ENCODE peak calls at places on chromosomes 5 and 9, in seven cellular contexts. One of them, this sample, is unnamed.

GRCh38 chr9:115198018-115198417 is 80.1 kb upstream of the TNC start:
- DNase-seq in H1: no peak
- DNase-seq in HepG2: no peak
- DNase-seq in HCT116: no peak
- DNase-seq in GM12878: no peak
- DNase-seq in SK-N-SH: peak; percentile 5
- DNase-seq in K562: no peak
- DNase-seq in this sample: no peak

GRCh38 chr5:58497956-58498942 is 7.0 kb downstream of the GAPT start:
- DNase-seq in H1: peak; percentile 10
- DNase-seq in HepG2: peak; percentile 24
- DNase-seq in HCT116: peak; percentile 15
- DNase-seq in GM12878: no peak
- DNase-seq in SK-N-SH: peak; percentile 37
- DNase-seq in K562: peak; percentile 19
- DNase-seq in this sample: peak; percentile 48

GRCh38 chr5:111278824-111279504 is 54.8 kb downstream of the CAMK4 start:
- DNase-seq in H1: peak; percentile 69
- DNase-seq in HepG2: peak; percentile 45
- DNase-seq in HCT116: peak; percentile 42
- DNase-seq in GM12878: peak; percentile 33
- DNase-seq in SK-N-SH: peak; percentile 42
- DNase-seq in K562: peak; percentile 74
- DNase-seq in this sample: peak; percentile 43

GRCh38 chr5:59317023-59317771 is 576.3 kb downstream of the PDE4D start:
- DNase-seq in H1: no peak
- DNase-seq in HepG2: no peak
- DNase-seq in HCT116: no peak
- DNase-seq in GM12878: no peak
- DNase-seq in SK-N-SH: peak; percentile 38
- DNase-seq in K562: no peak
- DNase-seq in this sample: peak; percentile 38

GRCh38 chr5:135246923-135247795 is 151.9 kb downstream of the MACROH2A1 start:
- DNase-seq in H1: no peak
- DNase-seq in HepG2: no peak
- DNase-seq in HCT116: peak; percentile 79
- DNase-seq in GM12878: no peak
- DNase-seq in SK-N-SH: no peak
- DNase-seq in K562: peak; percentile 66
- DNase-seq in this sample: no peak

GRCh38 chr5:102911973-102912372 is 156.9 kb downstream of the PAM start:
- DNase-seq in H1: no peak
- DNase-seq in HepG2: no peak
- DNase-seq in HCT116: peak; percentile 61
- DNase-seq in GM12878: no peak
- DNase-seq in SK-N-SH: no peak
- DNase-seq in K562: no peak
- DNase-seq in this sample: no peak

GRCh38 chr9:109244179-109245132 is 76.4 kb downstream of the EPB41L4B start:
- DNase-seq in H1: peak; percentile 47
- DNase-seq in HepG2: peak; percentile 63
- DNase-seq in HCT116: peak; percentile 52
- DNase-seq in GM12878: peak; percentile 25
- DNase-seq in SK-N-SH: peak; percentile 71
- DNase-seq in K562: peak; percentile 78
- DNase-seq in this sample: peak; percentile 75

GRCh38 chr5:160629007-160629402 is 207.3 kb downstream of the PTTG1 start:
- DNase-seq in H1: no peak
- DNase-seq in HepG2: no peak
- DNase-seq in HCT116: no peak
- DNase-seq in GM12878: no peak
- DNase-seq in SK-N-SH: no peak
- DNase-seq in K562: no peak
- DNase-seq in this sample: no peak

DNA sequence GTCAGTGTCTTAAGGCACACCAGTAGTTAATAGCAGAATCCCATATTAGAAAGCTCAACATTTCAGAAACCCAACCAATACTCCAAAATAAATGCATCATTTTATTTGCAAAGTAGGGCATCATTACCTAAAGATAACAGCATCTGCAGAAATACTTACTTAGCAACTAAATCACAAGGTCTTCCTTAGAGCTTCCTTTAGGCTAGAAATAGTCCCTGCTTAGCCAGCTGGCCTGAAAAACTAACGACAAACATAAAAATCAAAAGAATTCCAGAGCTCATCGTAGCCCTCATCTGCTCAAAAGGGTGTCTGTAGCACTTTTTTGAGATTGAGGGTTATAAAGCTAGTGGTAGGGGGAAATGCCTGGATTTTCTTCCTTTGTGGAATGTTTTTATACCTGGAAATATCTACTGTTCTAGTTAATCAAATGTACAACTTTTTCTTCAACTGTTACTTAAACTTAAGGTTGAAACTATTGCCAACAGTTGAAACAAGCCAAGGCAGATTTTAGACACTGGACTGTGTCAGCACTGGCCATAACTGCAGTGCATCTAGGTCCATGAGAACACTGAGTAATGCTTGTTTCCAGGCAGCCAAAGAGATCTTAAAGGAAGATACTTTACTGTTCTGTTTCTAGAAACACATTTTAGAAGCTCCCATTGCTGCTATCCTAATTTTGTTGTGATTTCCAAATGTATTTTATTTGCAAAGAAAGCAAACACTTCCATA is 129.4 kb upstream of the RASA1 start:
- DNase-seq in H1: no peak
- DNase-seq in HepG2: no peak
- DNase-seq in HCT116: no peak
- DNase-seq in GM12878: no peak
- DNase-seq in SK-N-SH: no peak
- DNase-seq in K562: no peak
- DNase-seq in this sample: no peak
- TF ChIP-seq JUND in H1: no peak
- TF ChIP-seq JUND in HepG2: no peak
- TF ChIP-seq JUND in HCT116: no peak
- TF ChIP-seq JUND in GM12878: no peak
- TF ChIP-seq JUND in SK-N-SH: no peak
- TF ChIP-seq JUND in K562: no peak
- TF ChIP-seq JUND in this sample: no peak

DNA sequence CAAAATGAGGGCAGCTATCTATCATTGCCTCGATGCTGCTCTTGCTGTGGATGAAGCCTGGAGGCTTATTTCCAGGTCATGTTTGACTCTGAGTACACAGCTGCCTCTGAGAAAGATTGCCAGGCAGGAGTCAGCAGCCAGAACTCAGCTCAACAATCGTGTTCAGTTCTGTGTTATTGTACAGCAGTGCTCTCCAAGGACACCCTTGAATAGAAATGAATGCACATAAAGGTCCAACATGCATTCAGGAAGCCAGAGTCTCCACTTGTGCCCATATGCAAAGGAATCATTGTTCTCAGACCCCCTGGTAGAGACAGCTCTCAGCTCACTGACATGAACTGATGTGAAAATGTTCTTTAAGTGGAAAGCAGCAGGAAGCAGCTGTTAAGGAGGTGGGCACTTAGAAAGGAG is 61.7 kb upstream of the ZFR start:
- DNase-seq in H1: no peak
- DNase-seq in HepG2: no peak
- DNase-seq in HCT116: no peak
- DNase-seq in GM12878: no peak
- DNase-seq in SK-N-SH: no peak
- DNase-seq in K562: no peak
- DNase-seq in this sample: no peak
- TF ChIP-seq JUND in H1: no peak
- TF ChIP-seq JUND in HepG2: no peak
- TF ChIP-seq JUND in HCT116: no peak
- TF ChIP-seq JUND in GM12878: no peak
- TF ChIP-seq JUND in SK-N-SH: no peak
- TF ChIP-seq JUND in K562: no peak
- TF ChIP-seq JUND in this sample: no peak

GRCh38 chr5:121954086-121954485 is 7.7 kb upstream of the SRFBP1 start:
- DNase-seq in H1: no peak
- DNase-seq in HepG2: no peak
- DNase-seq in HCT116: no peak
- DNase-seq in GM12878: no peak
- DNase-seq in SK-N-SH: no peak
- DNase-seq in K562: no peak
- DNase-seq in this sample: no peak
- TF ChIP-seq JUND in H1: no peak
- TF ChIP-seq JUND in HepG2: no peak
- TF ChIP-seq JUND in HCT116: no peak
- TF ChIP-seq JUND in GM12878: no peak
- TF ChIP-seq JUND in SK-N-SH: no peak
- TF ChIP-seq JUND in K562: no peak
- TF ChIP-seq JUND in this sample: no peak

DNA sequence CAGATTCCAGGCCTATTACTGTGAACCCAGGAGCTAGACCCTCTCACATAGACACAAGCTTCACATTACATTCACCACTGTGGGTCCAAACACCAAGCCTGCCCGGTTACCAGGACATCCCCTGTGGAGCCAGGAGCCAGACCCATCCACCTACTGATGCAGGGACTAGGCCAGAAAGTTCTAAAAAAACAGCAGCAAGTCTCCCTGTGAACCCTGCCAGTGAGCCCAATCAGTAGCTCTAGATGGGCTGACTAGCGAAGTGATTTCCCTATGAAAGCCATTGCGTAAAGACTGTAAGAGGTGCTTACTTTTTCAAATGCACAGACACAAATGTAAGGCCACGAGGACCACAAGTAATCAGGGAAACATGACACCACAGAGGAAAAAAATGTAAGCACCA is 352.3 kb downstream of the TMEM161B start:
- DNase-seq in H1: no peak
- DNase-seq in HepG2: no peak
- DNase-seq in HCT116: no peak
- DNase-seq in GM12878: no peak
- DNase-seq in SK-N-SH: no peak
- DNase-seq in K562: no peak
- DNase-seq in this sample: no peak
- TF ChIP-seq JUND in H1: no peak
- TF ChIP-seq JUND in HepG2: no peak
- TF ChIP-seq JUND in HCT116: no peak
- TF ChIP-seq JUND in GM12878: no peak
- TF ChIP-seq JUND in SK-N-SH: no peak
- TF ChIP-seq JUND in K562: no peak
- TF ChIP-seq JUND in this sample: no peak

DNA sequence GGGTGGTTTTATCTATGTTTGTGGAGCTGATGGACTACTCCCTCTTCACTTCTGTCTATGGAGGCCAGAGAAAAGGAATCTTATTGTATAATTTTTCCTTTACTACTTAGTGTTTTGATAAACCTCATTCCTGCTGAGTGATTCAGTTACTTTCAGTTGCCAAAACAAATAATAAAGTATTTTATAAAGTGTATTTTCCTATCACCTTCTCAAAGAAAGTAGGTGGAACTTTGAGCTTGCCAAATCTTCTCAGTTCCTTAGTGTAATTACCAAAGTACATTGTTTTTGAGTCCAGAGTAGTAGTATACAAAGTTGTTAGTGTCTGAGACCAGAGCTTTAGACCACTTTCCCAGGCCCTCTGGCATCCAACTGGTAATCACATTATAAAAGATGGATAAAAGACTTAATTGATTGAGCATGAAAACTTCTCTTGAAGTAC is 13.5 kb downstream of the RABGAP1 start:
- DNase-seq in H1: no peak
- DNase-seq in HepG2: no peak
- DNase-seq in HCT116: no peak
- DNase-seq in GM12878: no peak
- DNase-seq in SK-N-SH: no peak
- DNase-seq in K562: no peak
- DNase-seq in this sample: no peak
- TF ChIP-seq JUND in H1: no peak
- TF ChIP-seq JUND in HepG2: no peak
- TF ChIP-seq JUND in HCT116: no peak
- TF ChIP-seq JUND in GM12878: no peak
- TF ChIP-seq JUND in SK-N-SH: peak; percentile 7
- TF ChIP-seq JUND in K562: no peak
- TF ChIP-seq JUND in this sample: no peak

GRCh38 chr5:54556136-54556535 is 38.6 kb downstream of the SNX18 start:
- DNase-seq in H1: no peak
- DNase-seq in HepG2: no peak
- DNase-seq in HCT116: no peak
- DNase-seq in GM12878: no peak
- DNase-seq in SK-N-SH: no peak
- DNase-seq in K562: no peak
- DNase-seq in this sample: no peak
- TF ChIP-seq JUND in H1: no peak
- TF ChIP-seq JUND in HepG2: no peak
- TF ChIP-seq JUND in HCT116: no peak
- TF ChIP-seq JUND in GM12878: no peak
- TF ChIP-seq JUND in SK-N-SH: no peak
- TF ChIP-seq JUND in K562: no peak
- TF ChIP-seq JUND in this sample: no peak